ENCODE peak calls at places on chromosome 1, in five cellular contexts. One of them, this sample, is unnamed. For H3K27me3, the result is how much of the 10 kb centered on the place peaks cover.

GRCh38 chr1:116289219-116289618 is 83.8 kb upstream of the ATP1A1 start:
- DNase-seq in ovary: no peak
- DNase-seq in esophagus squamous epithelium: no peak
- DNase-seq in breast epithelium: no peak
- DNase-seq in adrenal gland: no peak
- DNase-seq in this sample: no peak

GRCh38 chr1:14970115-14970798 is 183.3 kb upstream of the TMEM51 start:
- DNase-seq in adrenal gland: peak
- DNase-seq in esophagus squamous epithelium: no peak
- DNase-seq in ovary: peak
- DNase-seq in breast epithelium: peak
- DNase-seq in this sample: peak

GRCh38 chr1:162878000-162878596 is 17.1 kb upstream of the CCDC190 start:
- DNase-seq in breast epithelium: peak
- DNase-seq in adrenal gland: peak
- DNase-seq in esophagus squamous epithelium: no peak
- DNase-seq in ovary: no peak
- DNase-seq in this sample: no peak

GRCh38 chr1:59704721-59705120 is 110.0 kb upstream of the HOOK1 start:
- DNase-seq in adrenal gland: no peak
- DNase-seq in esophagus squamous epithelium: no peak
- DNase-seq in ovary: no peak
- DNase-seq in breast epithelium: no peak
- DNase-seq in this sample: no peak

GRCh38 chr1:6599141-6599975 is 3.3 kb downstream of the KLHL21 start:
- DNase-seq in ovary: no peak
- DNase-seq in adrenal gland: no peak
- DNase-seq in esophagus squamous epithelium: no peak
- DNase-seq in breast epithelium: no peak
- DNase-seq in this sample: no peak

GRCh38 chr1:10651793-10652192 is 144.7 kb downstream of the CASZ1 start:
- DNase-seq in adrenal gland: no peak
- DNase-seq in esophagus squamous epithelium: no peak
- DNase-seq in breast epithelium: no peak
- DNase-seq in ovary: no peak
- DNase-seq in this sample: no peak

GRCh38 chr1:19759740-19760089 is 40.0 kb downstream of the TMCO4 start:
- DNase-seq in breast epithelium: no peak
- DNase-seq in esophagus squamous epithelium: no peak
- DNase-seq in adrenal gland: no peak
- DNase-seq in ovary: no peak
- DNase-seq in this sample: no peak

GRCh38 chr1:202252271-202252670 is 58.7 kb downstream of the LGR6 start:
- DNase-seq in adrenal gland: no peak
- DNase-seq in ovary: no peak
- DNase-seq in breast epithelium: no peak
- DNase-seq in esophagus squamous epithelium: no peak
- DNase-seq in this sample: peak

GRCh38 chr1:6966326-6966725 is 181.1 kb downstream of the CAMTA1 start:
- DNase-seq in breast epithelium: no peak
- DNase-seq in ovary: no peak
- DNase-seq in adrenal gland: no peak
- DNase-seq in esophagus squamous epithelium: no peak
- DNase-seq in this sample: no peak

GRCh38 chr1:31703431-31704260 is at the start of gene COL16A1:
- DNase-seq in adrenal gland: peak
- DNase-seq in ovary: peak
- DNase-seq in breast epithelium: peak
- DNase-seq in esophagus squamous epithelium: no peak
- DNase-seq in this sample: peak

GRCh38 chr1:65525297-65526048 is 105.0 kb downstream of the LEPR start:
- DNase-seq in ovary: peak
- DNase-seq in esophagus squamous epithelium: no peak
- DNase-seq in adrenal gland: peak
- DNase-seq in breast epithelium: no peak
- DNase-seq in this sample: peak

GRCh38 chr1:192951961-192952460 is 107.1 kb downstream of the UCHL5 start:
- DNase-seq in esophagus squamous epithelium: no peak
- DNase-seq in ovary: no peak
- DNase-seq in breast epithelium: no peak
- DNase-seq in adrenal gland: no peak
- DNase-seq in this sample: no peak

GRCh38 chr1:85494957-85495266 is 30.0 kb upstream of the DDAH1 start:
- DNase-seq in ovary: no peak
- DNase-seq in esophagus squamous epithelium: no peak
- DNase-seq in breast epithelium: no peak
- DNase-seq in adrenal gland: no peak
- DNase-seq in this sample: no peak

GRCh38 chr1:13926556-13926955 is 226.6 kb downstream of the PRDM2 start:
- DNase-seq in breast epithelium: no peak
- DNase-seq in ovary: no peak
- DNase-seq in esophagus squamous epithelium: no peak
- DNase-seq in adrenal gland: no peak
- DNase-seq in this sample: no peak

GRCh38 chr1:40059292-40059959 is 18.9 kb downstream of the CAP1 start:
- DNase-seq in ovary: no peak
- DNase-seq in esophagus squamous epithelium: no peak
- DNase-seq in breast epithelium: no peak
- DNase-seq in adrenal gland: no peak
- DNase-seq in this sample: no peak

GRCh38 chr1:11138952-11139351 is 39.3 kb upstream of the EXOSC10 start:
- DNase-seq in adrenal gland: no peak
- DNase-seq in esophagus squamous epithelium: no peak
- DNase-seq in breast epithelium: no peak
- DNase-seq in ovary: no peak
- DNase-seq in this sample: no peak

GRCh38 chr1:30694248-30695175 is 28.9 kb downstream of the MATN1 start:
- DNase-seq in breast epithelium: no peak
- DNase-seq in adrenal gland: no peak
- DNase-seq in ovary: no peak
- DNase-seq in esophagus squamous epithelium: no peak
- DNase-seq in this sample: no peak

GRCh38 chr1:240732390-240732789 is 120.4 kb upstream of the GREM2 start:
- DNase-seq in adrenal gland: no peak
- DNase-seq in ovary: no peak
- DNase-seq in esophagus squamous epithelium: no peak
- DNase-seq in breast epithelium: no peak
- DNase-seq in this sample: no peak

GRCh38 chr1:32334864-32335618 is 992 bp downstream of the MARCKSL1 start:
- DNase-seq in breast epithelium: no peak
- DNase-seq in esophagus squamous epithelium: no peak
- DNase-seq in ovary: peak
- DNase-seq in adrenal gland: peak
- DNase-seq in this sample: no peak

GRCh38 chr1:31783846-31784245 is 19.7 kb upstream of the ADGRB2 start:
- DNase-seq in adrenal gland: no peak
- DNase-seq in breast epithelium: no peak
- DNase-seq in ovary: peak
- DNase-seq in esophagus squamous epithelium: no peak
- DNase-seq in this sample: no peak

GRCh38 chr1:90850181-90850924 is 133.3 kb upstream of the BARHL2 start:
- DNase-seq in esophagus squamous epithelium: no peak
- DNase-seq in breast epithelium: no peak
- DNase-seq in adrenal gland: peak
- DNase-seq in ovary: peak
- DNase-seq in this sample: peak

GRCh38 chr1:207863893-207864535 is 46.9 kb downstream of the CD34 start:
- DNase-seq in ovary: no peak
- DNase-seq in esophagus squamous epithelium: no peak
- DNase-seq in breast epithelium: no peak
- DNase-seq in adrenal gland: no peak
- DNase-seq in this sample: no peak

GRCh38 chr1:15627343-15627988 is 10.2 kb downstream of the DDI2 start:
- DNase-seq in esophagus squamous epithelium: no peak
- DNase-seq in adrenal gland: no peak
- DNase-seq in breast epithelium: no peak
- DNase-seq in ovary: no peak
- DNase-seq in this sample: no peak

GRCh38 chr1:36710008-36710407 is 227.3 kb upstream of the CSF3R start:
- DNase-seq in adrenal gland: no peak
- DNase-seq in esophagus squamous epithelium: no peak
- DNase-seq in breast epithelium: no peak
- DNase-seq in ovary: no peak
- DNase-seq in this sample: no peak

GRCh38 chr1:154962795-154963330 is 1.3 kb upstream of the PYGO2 start:
- DNase-seq in breast epithelium: no peak
- DNase-seq in adrenal gland: no peak
- DNase-seq in ovary: peak
- DNase-seq in esophagus squamous epithelium: no peak
- DNase-seq in this sample: no peak

GRCh38 chr1:117574206-117574835 is 31.5 kb upstream of the TENT5C start:
- DNase-seq in adrenal gland: no peak
- DNase-seq in breast epithelium: no peak
- DNase-seq in esophagus squamous epithelium: no peak
- DNase-seq in ovary: no peak
- DNase-seq in this sample: peak

GRCh38 chr1:229874150-229874549 is 192.9 kb upstream of the GALNT2 start:
- DNase-seq in ovary: no peak
- DNase-seq in esophagus squamous epithelium: no peak
- DNase-seq in breast epithelium: no peak
- DNase-seq in adrenal gland: no peak
- DNase-seq in this sample: no peak

GRCh38 chr1:111104981-111105380 is 34.9 kb downstream of the DRAM2 start:
- DNase-seq in ovary: no peak
- DNase-seq in esophagus squamous epithelium: no peak
- DNase-seq in adrenal gland: no peak
- DNase-seq in breast epithelium: no peak
- DNase-seq in this sample: no peak

GRCh38 chr1:183982172-183982963 is 55.2 kb downstream of the COLGALT2 start:
- DNase-seq in esophagus squamous epithelium: no peak
- DNase-seq in breast epithelium: no peak
- DNase-seq in adrenal gland: no peak
- DNase-seq in ovary: no peak
- DNase-seq in this sample: no peak

DNA sequence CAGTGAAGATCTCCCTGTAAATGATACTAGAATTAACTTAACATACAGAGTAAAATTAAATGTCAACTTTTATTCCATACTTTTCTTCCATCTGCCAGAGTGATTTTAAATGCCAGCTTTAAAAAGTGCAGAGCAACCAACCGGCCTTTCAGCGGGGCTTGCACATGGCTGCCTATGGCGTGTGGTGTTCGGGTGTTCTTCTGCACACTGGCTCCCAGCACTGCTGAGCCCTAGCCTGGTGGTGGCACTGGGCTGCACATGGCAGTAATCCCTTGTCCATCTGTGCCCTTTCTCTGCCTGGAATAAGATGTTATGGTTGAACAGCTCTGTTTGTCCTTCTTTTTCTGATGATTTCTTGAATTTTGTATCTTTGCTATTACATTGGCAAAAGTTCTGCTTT is 156.3 kb downstream of the SNX7 start:
- DNase-seq in breast epithelium: no peak
- DNase-seq in ovary: no peak
- DNase-seq in esophagus squamous epithelium: no peak
- DNase-seq in adrenal gland: no peak
- DNase-seq in this sample: no peak
- H3K27ac ChIP-seq in breast epithelium: no peak
- H3K27ac ChIP-seq in ovary: no peak
- H3K27ac ChIP-seq in esophagus squamous epithelium: no peak
- H3K27ac ChIP-seq in adrenal gland: no peak
- H3K27ac ChIP-seq in this sample: no peak

GRCh38 chr1:25232866-25233784 is 823 bp upstream of the SYF2 start:
- DNase-seq in esophagus squamous epithelium: peak
- DNase-seq in adrenal gland: peak
- DNase-seq in ovary: peak
- DNase-seq in breast epithelium: peak
- DNase-seq in this sample: peak

GRCh38 chr1:25238046-25238445 is 5.7 kb upstream of the SYF2 start:
- DNase-seq in adrenal gland: no peak
- DNase-seq in esophagus squamous epithelium: no peak
- DNase-seq in breast epithelium: no peak
- DNase-seq in ovary: no peak
- DNase-seq in this sample: no peak

GRCh38 chr1:25232027-25232865 is at the start of gene SYF2:
- DNase-seq in breast epithelium: peak
- DNase-seq in adrenal gland: peak
- DNase-seq in esophagus squamous epithelium: peak
- DNase-seq in ovary: peak
- DNase-seq in this sample: peak
- TF ChIP-seq POLR2A in breast epithelium: peak
- TF ChIP-seq POLR2A in adrenal gland: peak
- TF ChIP-seq POLR2A in esophagus squamous epithelium: peak
- TF ChIP-seq POLR2A in ovary: peak
- TF ChIP-seq POLR2A in this sample: peak

GRCh38 chr1:228068359-228068758 is 14.1 kb upstream of the ARF1 start:
- DNase-seq in esophagus squamous epithelium: no peak
- DNase-seq in adrenal gland: no peak
- DNase-seq in breast epithelium: no peak
- DNase-seq in ovary: no peak
- DNase-seq in this sample: no peak

GRCh38 chr1:228065543-228066347 is 16.8 kb upstream of the ARF1 start:
- DNase-seq in esophagus squamous epithelium: no peak
- DNase-seq in adrenal gland: no peak
- DNase-seq in breast epithelium: no peak
- DNase-seq in ovary: peak
- DNase-seq in this sample: peak

GRCh38 chr1:228064741-228065542 is 17.6 kb upstream of the ARF1 start:
- DNase-seq in esophagus squamous epithelium: no peak
- DNase-seq in adrenal gland: no peak
- DNase-seq in ovary: no peak
- DNase-seq in breast epithelium: no peak
- DNase-seq in this sample: peak

GRCh38 chr1:228066891-228067654 is 15.4 kb upstream of the ARF1 start:
- DNase-seq in adrenal gland: no peak
- DNase-seq in ovary: no peak
- DNase-seq in esophagus squamous epithelium: no peak
- DNase-seq in breast epithelium: no peak
- DNase-seq in this sample: peak

DNA sequence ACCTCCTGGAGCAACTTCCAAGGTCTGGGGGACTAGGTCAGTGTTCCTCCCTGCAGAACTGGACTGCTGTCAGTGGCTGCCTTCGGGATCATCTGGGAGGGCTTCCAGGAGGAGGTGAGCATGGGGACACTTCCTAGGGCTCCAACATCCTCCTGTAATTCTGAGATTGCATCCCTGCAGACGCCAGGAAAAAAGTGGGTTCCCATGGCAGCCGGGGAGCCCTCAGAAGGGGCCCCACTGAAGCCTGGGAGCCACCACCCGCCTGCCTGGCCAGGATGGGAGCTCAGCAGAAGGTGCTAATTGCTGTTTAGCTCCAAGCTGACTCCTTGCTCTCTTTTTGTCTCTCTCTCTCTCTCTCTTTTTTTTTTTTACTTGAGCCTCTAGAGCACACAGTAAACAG is 16.1 kb upstream of the ARF1 start:
- DNase-seq in ovary: no peak
- DNase-seq in esophagus squamous epithelium: no peak
- DNase-seq in adrenal gland: no peak
- DNase-seq in breast epithelium: no peak
- DNase-seq in this sample: no peak
- H3K27me3 ChIP-seq in ovary: under half
- H3K27me3 ChIP-seq in esophagus squamous epithelium: under half
- H3K27me3 ChIP-seq in adrenal gland: half or more
- H3K27me3 ChIP-seq in breast epithelium: under half
- H3K27me3 ChIP-seq in this sample: half or more

DNA sequence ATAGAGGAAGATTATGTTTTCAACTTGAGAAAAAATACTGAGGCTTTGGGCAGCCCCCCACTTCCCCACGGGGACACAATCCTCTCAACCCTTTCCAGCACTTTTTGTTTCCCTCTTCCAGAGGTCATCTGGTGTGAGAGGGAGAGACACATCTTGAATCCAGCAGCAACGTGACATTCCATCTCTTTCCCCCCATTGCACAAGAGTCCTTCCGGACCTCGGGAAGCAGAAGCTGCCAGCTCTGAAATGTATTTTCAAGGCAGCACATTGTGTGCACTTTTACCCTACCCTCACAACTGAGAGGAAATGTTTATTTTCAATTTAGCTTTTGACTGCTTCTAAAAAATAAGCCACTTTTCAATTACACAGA is 43.0 kb upstream of the FMO2 start:
- DNase-seq in esophagus squamous epithelium: no peak
- DNase-seq in adrenal gland: peak
- DNase-seq in ovary: peak
- DNase-seq in breast epithelium: peak
- DNase-seq in this sample: peak
- H3K27ac ChIP-seq in esophagus squamous epithelium: peak
- H3K27ac ChIP-seq in adrenal gland: peak
- H3K27ac ChIP-seq in ovary: peak
- H3K27ac ChIP-seq in breast epithelium: peak
- H3K27ac ChIP-seq in this sample: peak

This sample was measured in suprapubic skin.